ENCODE peak calls at places on chromosomes 11 and 22, in four cellular contexts. Y is mesendoderm, U is IMR-90, S is H9. A is an unnamed sample.

GRCh38 chr11:87453531-87454089 is 415.9 kb downstream of the TMEM135 start:
- DNase-seq in Y (no peak), U (no peak), S (no peak), A (no peak)

GRCh38 chr11:112364962-112365481 is 104.4 kb upstream of the PLET1 start:
- DNase-seq in Y (no peak), U (peak), S (no peak), A (no peak)

GRCh38 chr22:19766506-19767426 is 6.2 kb downstream of the TBX1 start:
- DNase-seq in Y (peak), U (no peak), S (peak), A (peak)

GRCh38 chr22:46117206-46118199 is 32.8 kb upstream of the PPARA start:
- DNase-seq in Y (no peak), U (no peak), S (no peak), A (no peak)

GRCh38 chr11:118224512-118225180 is at the start of gene JAML:
- DNase-seq in Y (no peak), U (no peak), S (no peak), A (no peak)

GRCh38 chr11:114060402-114061052 is 1.0 kb downstream of the ZBTB16 start:
- DNase-seq in Y (no peak), U (no peak), S (peak), A (no peak)

GRCh38 chr11:17014774-17015638 is 792 bp upstream of the PLEKHA7 start:
- DNase-seq in Y (peak), U (no peak), S (peak), A (peak)

GRCh38 chr11:128848815-128849455 is 18.2 kb downstream of the KCNJ1 start:
- DNase-seq in Y (peak), U (peak), S (peak), A (no peak)

GRCh38 chr11:17389205-17389956 is 922 bp upstream of the KCNJ11 start:
- DNase-seq in Y (peak), U (peak), S (peak), A (peak)

GRCh38 chr11:24496728-24497396 is at the start of gene LUZP2:
- DNase-seq in Y (peak), U (peak), S (peak), A (peak)

GRCh38 chr22:36470162-36470993 is 11.1 kb downstream of the TXN2 start:
- DNase-seq in Y (peak), U (peak), S (peak), A (peak)

GRCh38 chr22:20221421-20222340 is 46.4 kb downstream of the RTN4R start:
- DNase-seq in Y (no peak), U (no peak), S (no peak), A (no peak)

GRCh38 chr22:30277547-30278344 is 11.1 kb upstream of the OSM start:
- DNase-seq in Y (no peak), U (peak), S (no peak), A (no peak)

GRCh38 chr11:69642913-69643632 is 2.1 kb downstream of the CCND1 start:
- DNase-seq in Y (peak), U (peak), S (peak), A (peak)

GRCh38 chr11:61815790-61816735 is 740 bp downstream of the FADS1 start:
- DNase-seq in Y (peak), U (peak), S (peak), A (no peak)

GRCh38 chr22:37218771-37219411 is 6.6 kb upstream of the SSTR3 start:
- DNase-seq in Y (no peak), U (no peak), S (no peak), A (no peak)

GRCh38 chr11:133832096-133833081 is 12.9 kb downstream of the SPATA19 start:
- DNase-seq in Y (no peak), U (no peak), S (no peak), A (peak)

GRCh38 chr22:37079158-37079557 is 27.6 kb downstream of the KCTD17 start:
- DNase-seq in Y (no peak), U (no peak), S (no peak), A (no peak)

GRCh38 chr22:44442856-44443595 is 55.0 kb downstream of the RTL6 start:
- DNase-seq in Y (no peak), U (no peak), S (peak), A (no peak)

GRCh38 chr11:70155386-70155785 is 47.7 kb upstream of the FADD start:
- DNase-seq in Y (no peak), U (no peak), S (no peak), A (no peak)

GRCh38 chr22:47556473-47556872 is 794.0 kb downstream of the TBC1D22A start:
- DNase-seq in Y (no peak), U (no peak), S (no peak), A (no peak)

GRCh38 chr22:48651036-48651890 is 1176.4 kb downstream of the BRD1 start:
- DNase-seq in Y (no peak), U (no peak), S (no peak), A (no peak)

GRCh38 chr22:25159028-25159427 is 40.6 kb upstream of the CRYBB3 start:
- DNase-seq in Y (peak), U (no peak), S (no peak), A (no peak)

GRCh38 chr11:86068951-86069407 is at the start of gene PICALM:
- DNase-seq in Y (peak), U (peak), S (peak), A (peak)
- H2BK5ac ChIP-seq in Y (peak), U (peak), S (peak), A (peak)

GRCh38 chr11:9138133-9138453 is 46.7 kb upstream of the SCUBE2 start:
- DNase-seq in Y (no peak), U (no peak), S (no peak), A (no peak)
- H3K56ac ChIP-seq in Y (no peak), U (no peak), S (no peak), A (no peak)

GRCh38 chr11:1224491-1225385 is 1.9 kb downstream of the MUC5B start:
- DNase-seq in Y (peak), U (no peak), S (peak), A (peak)

GRCh38 chr11:1225386-1226225 is 2.7 kb downstream of the MUC5B start:
- DNase-seq in Y (no peak), U (no peak), S (peak), A (peak)

GRCh38 chr11:1226981-1227550 is 4.2 kb downstream of the MUC5B start:
- DNase-seq in Y (peak), U (peak), S (peak), A (no peak)

GRCh38 chr11:1227551-1228182 is 4.8 kb downstream of the MUC5B start:
- DNase-seq in Y (no peak), U (no peak), S (peak), A (no peak)

DNA sequence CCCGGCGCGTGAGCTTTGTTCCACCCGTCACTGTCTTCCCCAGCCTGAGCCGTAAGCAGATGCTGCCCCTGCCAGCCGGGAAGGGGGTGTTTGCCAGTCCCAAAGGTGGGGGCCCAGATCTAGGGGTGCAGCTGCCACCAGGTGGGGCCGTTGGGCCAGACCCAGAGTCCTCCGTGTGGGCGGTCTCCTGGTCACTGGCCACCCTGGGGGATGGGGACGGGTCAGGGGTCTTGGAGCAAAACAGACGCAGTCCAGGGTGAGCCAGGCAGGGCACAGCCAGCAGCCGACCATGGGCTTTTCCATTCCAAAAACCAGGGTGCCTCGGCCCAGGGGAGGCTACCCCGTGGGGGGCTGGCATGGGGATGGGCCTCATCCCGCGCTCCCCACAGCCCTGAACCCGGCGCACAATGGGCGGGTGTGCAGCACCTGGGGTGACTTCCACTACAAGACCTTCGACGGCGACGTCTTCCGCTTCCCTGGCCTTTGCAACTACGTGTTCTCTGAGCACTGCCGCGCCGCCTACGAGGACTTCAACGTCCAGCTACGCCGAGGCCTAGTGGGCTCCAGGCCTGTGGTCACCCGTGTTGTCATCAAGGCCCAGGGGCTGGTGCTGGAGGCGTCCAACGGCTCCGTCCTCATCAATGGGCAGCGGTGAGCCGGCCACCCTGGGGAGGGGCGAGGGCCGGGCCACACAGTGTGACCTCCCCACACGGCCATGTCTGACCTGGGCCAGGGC is 3.5 kb downstream of the MUC5B start:
- DNase-seq in Y (no peak), U (no peak), S (peak), A (peak)
- H2BK5ac ChIP-seq in Y (no peak), U (no peak), S (no peak), A (no peak)

GRCh38 chr11:82462588-82462987 is 271.1 kb downstream of the FAM181B start:
- DNase-seq in Y (peak), U (no peak), S (no peak), A (no peak)

GRCh38 chr11:82465481-82465880 is 268.2 kb downstream of the FAM181B start:
- DNase-seq in Y (no peak), U (no peak), S (no peak), A (no peak)
- H3K56ac ChIP-seq in Y (no peak), U (no peak), S (no peak), A (no peak)

GRCh38 chr22:39098576-39098975 is 1.5 kb downstream of the APOBEC3H start:
- DNase-seq in Y (no peak), U (no peak), S (no peak), A (no peak)

GRCh38 chr22:39097098-39098020 is at the start of gene APOBEC3H:
- DNase-seq in Y (no peak), U (no peak), S (no peak), A (no peak)

GRCh38 chr22:39095971-39096370 is 1.1 kb upstream of the APOBEC3H start:
- DNase-seq in Y (no peak), U (no peak), S (no peak), A (no peak)

GRCh38 chr22:39094717-39095389 is 2.2 kb upstream of the APOBEC3H start:
- DNase-seq in Y (peak), U (no peak), S (no peak), A (no peak)

GRCh38 chr22:39098026-39098425 is 982 bp downstream of the APOBEC3H start:
- DNase-seq in Y (peak), U (no peak), S (peak), A (no peak)
- H2BK5ac ChIP-seq in Y (no peak), U (no peak), S (no peak), A (peak)

GRCh38 chr11:66870616-66871520 is 14.0 kb downstream of the LRFN4 start:
- DNase-seq in Y (no peak), U (no peak), S (no peak), A (no peak)

GRCh38 chr11:66869471-66869870 is 12.6 kb downstream of the LRFN4 start:
- DNase-seq in Y (no peak), U (no peak), S (no peak), A (no peak)

GRCh38 chr11:66868726-66869291 is 11.9 kb downstream of the LRFN4 start:
- DNase-seq in Y (peak), U (no peak), S (peak), A (peak)

GRCh38 chr11:66870131-66870530 is 13.3 kb downstream of the LRFN4 start:
- DNase-seq in Y (no peak), U (no peak), S (no peak), A (no peak)

GRCh38 chr11:66871521-66871901 is 14.6 kb downstream of the LRFN4 start:
- DNase-seq in Y (no peak), U (no peak), S (no peak), A (no peak)
- H3K56ac ChIP-seq in Y (no peak), U (no peak), S (no peak), A (no peak)

DNA sequence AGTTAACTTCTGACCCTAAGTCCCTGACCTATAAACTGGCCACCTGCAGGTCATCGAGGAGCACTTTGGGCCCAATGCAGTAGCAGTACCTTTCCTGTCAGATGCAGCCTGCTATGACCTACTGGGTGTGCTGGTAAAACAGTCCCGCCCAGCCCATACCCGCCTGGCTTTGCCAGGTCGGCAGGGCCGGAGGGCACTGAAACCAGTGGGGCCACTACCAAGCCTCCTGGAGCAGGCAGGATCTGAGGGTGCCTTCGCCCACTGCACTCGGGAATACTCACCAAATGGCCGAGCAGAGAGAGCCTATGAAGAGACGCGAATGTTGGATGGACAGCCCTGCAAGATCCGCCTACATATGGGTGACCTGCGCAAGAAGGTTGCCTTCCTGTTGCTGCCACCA is 4.4 kb downstream of the C11orf42 start:
- DNase-seq in Y (no peak), U (no peak), S (no peak), A (no peak)
- H2BK5ac ChIP-seq in Y (no peak), U (peak), S (no peak), A (no peak)

GRCh38 chr11:48538991-48539390 is 50.4 kb downstream of the OR4A47 start:
- DNase-seq in Y (no peak), U (no peak), S (no peak), A (no peak)
- H3K56ac ChIP-seq in Y (no peak), U (no peak), S (no peak), A (no peak)